ENCODE peak calls at places on chromosomes 16 and 17, in five cellular contexts. One of them, this sample, is unnamed.

GRCh38 chr16:11799509-11800384 is 2.7 kb upstream of the ZC3H7A start:
- DNase-seq in GM23338: no peak
- DNase-seq in neuronal stem cell: no peak
- DNase-seq in cardiac muscle cell: no peak
- DNase-seq in CD8-positive, alpha-beta memory T cell: no peak
- DNase-seq in this sample: peak; percentile 49

GRCh38 chr16:47611848-47612493 is 150.8 kb downstream of the PHKB start:
- DNase-seq in GM23338: no peak
- DNase-seq in neuronal stem cell: no peak
- DNase-seq in cardiac muscle cell: no peak
- DNase-seq in CD8-positive, alpha-beta memory T cell: no peak
- DNase-seq in this sample: no peak

GRCh38 chr16:9706217-9706616 is 476.0 kb downstream of the GRIN2A start:
- DNase-seq in GM23338: no peak
- DNase-seq in neuronal stem cell: no peak
- DNase-seq in cardiac muscle cell: peak; percentile 17
- DNase-seq in CD8-positive, alpha-beta memory T cell: no peak
- DNase-seq in this sample: no peak

GRCh38 chr17:78322327-78322857 is 37.5 kb downstream of the SOCS3 start:
- DNase-seq in GM23338: no peak
- DNase-seq in neuronal stem cell: no peak
- DNase-seq in cardiac muscle cell: no peak
- DNase-seq in CD8-positive, alpha-beta memory T cell: no peak
- DNase-seq in this sample: no peak

GRCh38 chr17:81120149-81120484 is 45.2 kb upstream of the PVALEF start:
- DNase-seq in GM23338: no peak
- DNase-seq in neuronal stem cell: no peak
- DNase-seq in cardiac muscle cell: no peak
- DNase-seq in CD8-positive, alpha-beta memory T cell: no peak
- DNase-seq in this sample: no peak

GRCh38 chr16:73956592-73957495 is 339.8 kb upstream of the PSMD7 start:
- DNase-seq in GM23338: peak; percentile 87
- DNase-seq in neuronal stem cell: peak; percentile 55
- DNase-seq in cardiac muscle cell: peak; percentile 70
- DNase-seq in CD8-positive, alpha-beta memory T cell: no peak
- DNase-seq in this sample: no peak

GRCh38 chr17:14859521-14859920 is 405.6 kb downstream of the PMP22 start:
- DNase-seq in GM23338: no peak
- DNase-seq in neuronal stem cell: no peak
- DNase-seq in cardiac muscle cell: peak; percentile 19
- DNase-seq in CD8-positive, alpha-beta memory T cell: no peak
- DNase-seq in this sample: no peak

GRCh38 chr17:72187544-72187943 is 66.7 kb downstream of the SOX9 start:
- DNase-seq in GM23338: no peak
- DNase-seq in neuronal stem cell: peak; percentile 24
- DNase-seq in cardiac muscle cell: peak; percentile 85
- DNase-seq in CD8-positive, alpha-beta memory T cell: no peak
- DNase-seq in this sample: no peak

GRCh38 chr17:77127735-77128361 is 12.9 kb upstream of the SEC14L1 start:
- DNase-seq in GM23338: no peak
- DNase-seq in neuronal stem cell: no peak
- DNase-seq in cardiac muscle cell: peak; percentile 59
- DNase-seq in CD8-positive, alpha-beta memory T cell: peak; percentile 55
- DNase-seq in this sample: peak; percentile 74

GRCh38 chr17:72839086-72839728 is 253.3 kb downstream of the SLC39A11 start:
- DNase-seq in GM23338: no peak
- DNase-seq in neuronal stem cell: no peak
- DNase-seq in cardiac muscle cell: peak; percentile 45
- DNase-seq in CD8-positive, alpha-beta memory T cell: no peak
- DNase-seq in this sample: no peak

GRCh38 chr17:9522074-9522473 is 53.5 kb downstream of the STX8 start:
- DNase-seq in GM23338: peak; percentile 72
- DNase-seq in neuronal stem cell: peak; percentile 40
- DNase-seq in cardiac muscle cell: peak; percentile 75
- DNase-seq in CD8-positive, alpha-beta memory T cell: no peak
- DNase-seq in this sample: peak; percentile 30

GRCh38 chr16:50547340-50547865 is 793 bp upstream of the NKD1 start:
- DNase-seq in GM23338: peak; percentile 61
- DNase-seq in neuronal stem cell: peak; percentile 41
- DNase-seq in cardiac muscle cell: peak; percentile 10
- DNase-seq in CD8-positive, alpha-beta memory T cell: peak; percentile 80
- DNase-seq in this sample: peak; percentile 85

GRCh38 chr16:11783319-11784047 is 13.6 kb downstream of the ZC3H7A start:
- DNase-seq in GM23338: no peak
- DNase-seq in neuronal stem cell: no peak
- DNase-seq in cardiac muscle cell: peak; percentile 67
- DNase-seq in CD8-positive, alpha-beta memory T cell: peak; percentile 46
- DNase-seq in this sample: peak; percentile 87

GRCh38 chr17:15946611-15947120 is 1.7 kb downstream of the ADORA2B start:
- DNase-seq in GM23338: no peak
- DNase-seq in neuronal stem cell: no peak
- DNase-seq in cardiac muscle cell: peak; percentile 45
- DNase-seq in CD8-positive, alpha-beta memory T cell: no peak
- DNase-seq in this sample: no peak

GRCh38 chr17:76371656-76372628 is 12.5 kb upstream of the SPHK1 start:
- DNase-seq in GM23338: no peak
- DNase-seq in neuronal stem cell: no peak
- DNase-seq in cardiac muscle cell: peak; percentile 89
- DNase-seq in CD8-positive, alpha-beta memory T cell: no peak
- DNase-seq in this sample: no peak

GRCh38 chr17:82213251-82214011 is 789 bp upstream of the CCDC57 start:
- DNase-seq in GM23338: peak; percentile 66
- DNase-seq in neuronal stem cell: no peak
- DNase-seq in cardiac muscle cell: peak; percentile 87
- DNase-seq in CD8-positive, alpha-beta memory T cell: peak; percentile 65
- DNase-seq in this sample: peak; percentile 45

GRCh38 chr16:83542491-83542890 is 265.3 kb upstream of the HSBP1 start:
- DNase-seq in GM23338: no peak
- DNase-seq in neuronal stem cell: no peak
- DNase-seq in cardiac muscle cell: no peak
- DNase-seq in CD8-positive, alpha-beta memory T cell: no peak
- DNase-seq in this sample: no peak

GRCh38 chr17:47286198-47286914 is 32.7 kb downstream of the ITGB3 start:
- DNase-seq in GM23338: no peak
- DNase-seq in neuronal stem cell: no peak
- DNase-seq in cardiac muscle cell: no peak
- DNase-seq in CD8-positive, alpha-beta memory T cell: no peak
- DNase-seq in this sample: no peak

GRCh38 chr16:84851192-84852127 is 31.7 kb downstream of the CRISPLD2 start:
- DNase-seq in GM23338: no peak
- DNase-seq in neuronal stem cell: no peak
- DNase-seq in cardiac muscle cell: peak; percentile 85
- DNase-seq in CD8-positive, alpha-beta memory T cell: no peak
- DNase-seq in this sample: no peak

GRCh38 chr17:32822996-32823395 is 53.9 kb downstream of the MYO1D start:
- DNase-seq in GM23338: no peak
- DNase-seq in neuronal stem cell: no peak
- DNase-seq in cardiac muscle cell: peak; percentile 18
- DNase-seq in CD8-positive, alpha-beta memory T cell: no peak
- DNase-seq in this sample: no peak

GRCh38 chr17:47884905-47885735 is 10.9 kb upstream of the SP2 start:
- DNase-seq in GM23338: peak; percentile 55
- DNase-seq in neuronal stem cell: no peak
- DNase-seq in cardiac muscle cell: no peak
- DNase-seq in CD8-positive, alpha-beta memory T cell: no peak
- DNase-seq in this sample: peak; percentile 69

GRCh38 chr17:39730095-39730921 is at the start of gene MIEN1:
- DNase-seq in GM23338: peak; percentile 93
- DNase-seq in neuronal stem cell: peak; percentile 87
- DNase-seq in cardiac muscle cell: peak; percentile 87
- DNase-seq in CD8-positive, alpha-beta memory T cell: peak; percentile 91
- DNase-seq in this sample: peak; percentile 88

GRCh38 chr17:50480854-50481490 is 2.3 kb downstream of the RSAD1 start:
- DNase-seq in GM23338: no peak
- DNase-seq in neuronal stem cell: no peak
- DNase-seq in cardiac muscle cell: no peak
- DNase-seq in CD8-positive, alpha-beta memory T cell: no peak
- DNase-seq in this sample: no peak

GRCh38 chr17:29707212-29707571 is 84.5 kb upstream of the CORO6 start:
- DNase-seq in GM23338: no peak
- DNase-seq in neuronal stem cell: no peak
- DNase-seq in cardiac muscle cell: no peak
- DNase-seq in CD8-positive, alpha-beta memory T cell: no peak
- DNase-seq in this sample: no peak

GRCh38 chr17:76681222-76682137 is 29.3 kb downstream of the MXRA7 start:
- DNase-seq in GM23338: peak; percentile 90
- DNase-seq in neuronal stem cell: peak; percentile 73
- DNase-seq in cardiac muscle cell: peak; percentile 84
- DNase-seq in CD8-positive, alpha-beta memory T cell: peak; percentile 57
- DNase-seq in this sample: peak; percentile 79

GRCh38 chr16:85514295-85514600 is 98.9 kb upstream of the GSE1 start:
- DNase-seq in GM23338: no peak
- DNase-seq in neuronal stem cell: no peak
- DNase-seq in cardiac muscle cell: no peak
- DNase-seq in CD8-positive, alpha-beta memory T cell: no peak
- DNase-seq in this sample: no peak

GRCh38 chr17:76747716-76748360 is 9.9 kb downstream of the MFSD11 start:
- DNase-seq in GM23338: no peak
- DNase-seq in neuronal stem cell: no peak
- DNase-seq in cardiac muscle cell: no peak
- DNase-seq in CD8-positive, alpha-beta memory T cell: no peak
- DNase-seq in this sample: no peak

GRCh38 chr16:72501739-72502653 is 330.0 kb upstream of the PMFBP1 start:
- DNase-seq in GM23338: peak; percentile 76
- DNase-seq in neuronal stem cell: peak; percentile 65
- DNase-seq in cardiac muscle cell: peak; percentile 88
- DNase-seq in CD8-positive, alpha-beta memory T cell: no peak
- DNase-seq in this sample: peak; percentile 3

GRCh38 chr16:81035398-81035974 is at the start of gene ATMIN:
- DNase-seq in GM23338: peak; percentile 94
- DNase-seq in neuronal stem cell: peak; percentile 89
- DNase-seq in cardiac muscle cell: peak; percentile 90
- DNase-seq in CD8-positive, alpha-beta memory T cell: peak; percentile 84
- DNase-seq in this sample: peak; percentile 85

DNA sequence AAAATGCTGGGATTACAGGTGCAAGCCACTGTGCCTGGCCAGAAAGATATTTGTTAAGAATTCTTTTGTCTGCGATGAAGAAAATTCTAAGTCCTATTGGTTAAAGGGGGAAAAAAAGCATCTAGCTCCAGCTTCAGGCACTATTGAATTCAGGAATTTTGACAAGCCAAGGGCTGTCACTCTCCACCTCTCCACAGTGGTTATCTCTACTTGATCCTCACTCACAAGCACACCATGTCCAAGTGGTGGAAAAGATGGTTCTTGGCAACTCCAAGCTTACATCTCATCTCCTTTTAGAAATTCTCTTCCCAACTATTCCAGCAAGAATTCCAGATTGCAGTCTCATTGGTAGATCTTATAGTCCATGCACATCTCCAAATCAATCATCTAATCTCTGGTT is 7.1 kb downstream of the RBFOX1 start:
- DNase-seq in GM23338: no peak
- DNase-seq in neuronal stem cell: no peak
- DNase-seq in cardiac muscle cell: no peak
- DNase-seq in CD8-positive, alpha-beta memory T cell: no peak
- DNase-seq in this sample: no peak
- H3K27ac ChIP-seq in GM23338: no peak overlapping the region
- H3K27ac ChIP-seq in neuronal stem cell: no peak overlapping the region
- H3K27ac ChIP-seq in cardiac muscle cell: no peak overlapping the region
- H3K27ac ChIP-seq in CD8-positive, alpha-beta memory T cell: no peak overlapping the region
- H3K27ac ChIP-seq in this sample: no peak overlapping the region

GRCh38 chr17:45263477-45263860 is 1.6 kb upstream of the SPATA32 start:
- DNase-seq in GM23338: no peak
- DNase-seq in neuronal stem cell: no peak
- DNase-seq in cardiac muscle cell: no peak
- DNase-seq in CD8-positive, alpha-beta memory T cell: no peak
- DNase-seq in this sample: no peak

GRCh38 chr17:45264988-45265387 is 3.1 kb upstream of the SPATA32 start:
- DNase-seq in GM23338: no peak
- DNase-seq in neuronal stem cell: no peak
- DNase-seq in cardiac muscle cell: no peak
- DNase-seq in CD8-positive, alpha-beta memory T cell: no peak
- DNase-seq in this sample: no peak

GRCh38 chr17:45265823-45266222 is 3.9 kb upstream of the SPATA32 start:
- DNase-seq in GM23338: no peak
- DNase-seq in neuronal stem cell: no peak
- DNase-seq in cardiac muscle cell: peak; percentile 74
- DNase-seq in CD8-positive, alpha-beta memory T cell: no peak
- DNase-seq in this sample: no peak

GRCh38 chr17:45262516-45263476 is 902 bp upstream of the SPATA32 start:
- DNase-seq in GM23338: no peak
- DNase-seq in neuronal stem cell: no peak
- DNase-seq in cardiac muscle cell: peak; percentile 65
- DNase-seq in CD8-positive, alpha-beta memory T cell: no peak
- DNase-seq in this sample: no peak

DNA sequence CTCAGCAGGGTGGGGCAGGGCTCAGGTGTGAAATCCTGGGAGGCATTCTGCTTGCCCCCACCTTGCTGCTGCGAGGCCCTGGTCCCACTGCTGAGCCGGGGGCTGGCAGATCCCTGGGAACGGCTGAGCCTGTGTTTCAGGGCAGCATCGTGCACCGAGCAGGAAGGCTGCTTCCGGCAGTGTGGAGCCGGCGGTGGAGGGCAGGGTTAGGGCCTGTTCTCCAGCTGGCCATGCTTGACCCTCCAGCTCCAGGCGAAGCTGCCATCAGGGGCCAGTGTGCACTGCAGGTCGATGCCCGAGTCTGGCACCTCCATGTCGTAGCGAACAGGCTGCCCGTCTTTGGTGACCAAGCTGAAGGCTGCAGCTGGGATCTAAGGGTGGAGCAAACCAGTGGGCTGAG is 2.5 kb upstream of the SPATA32 start:
- DNase-seq in GM23338: no peak
- DNase-seq in neuronal stem cell: no peak
- DNase-seq in cardiac muscle cell: no peak
- DNase-seq in CD8-positive, alpha-beta memory T cell: no peak
- DNase-seq in this sample: no peak
- H3K36me3 ChIP-seq in GM23338: no peaks in the 10 kb centered on the region
- H3K36me3 ChIP-seq in neuronal stem cell: peaks cover 40% of the 10 kb centered on the region
- H3K36me3 ChIP-seq in cardiac muscle cell: peaks cover 13% of the 10 kb centered on the region
- H3K36me3 ChIP-seq in CD8-positive, alpha-beta memory T cell: peaks cover 36% of the 10 kb centered on the region
- H3K36me3 ChIP-seq in this sample: peaks cover 61% of the 10 kb centered on the region

DNA sequence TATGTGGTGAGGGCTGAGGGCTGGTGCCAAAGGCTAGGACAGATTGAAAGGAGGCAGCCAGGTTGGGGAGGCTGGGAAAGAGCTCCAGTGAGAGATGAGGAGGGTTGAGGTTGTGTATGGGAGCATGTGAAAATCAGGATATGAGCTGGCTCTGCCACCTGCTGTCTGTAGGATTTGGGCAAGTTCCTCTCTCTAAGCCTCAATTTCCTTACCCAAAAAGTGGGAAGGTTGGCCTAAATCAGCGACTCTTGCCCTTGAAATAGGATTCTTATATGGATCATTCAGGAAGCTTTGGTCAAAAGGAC is 6.1 kb upstream of the CCL1 start:
- DNase-seq in GM23338: no peak
- DNase-seq in neuronal stem cell: no peak
- DNase-seq in cardiac muscle cell: no peak
- DNase-seq in CD8-positive, alpha-beta memory T cell: no peak
- DNase-seq in this sample: no peak
- H3K27ac ChIP-seq in GM23338: no peak overlapping the region
- H3K27ac ChIP-seq in neuronal stem cell: no peak overlapping the region
- H3K27ac ChIP-seq in cardiac muscle cell: no peak overlapping the region
- H3K27ac ChIP-seq in CD8-positive, alpha-beta memory T cell: no peak overlapping the region
- H3K27ac ChIP-seq in this sample: no peak overlapping the region

GRCh38 chr16:67198238-67198734 is 645 bp upstream of the ELMO3 start:
- DNase-seq in GM23338: peak; percentile 68
- DNase-seq in neuronal stem cell: no peak
- DNase-seq in cardiac muscle cell: peak; percentile 37
- DNase-seq in CD8-positive, alpha-beta memory T cell: no peak
- DNase-seq in this sample: no peak
- H3K36me3 ChIP-seq in GM23338: peaks cover 20% of the 10 kb centered on the region
- H3K36me3 ChIP-seq in neuronal stem cell: peaks cover 60% of the 10 kb centered on the region
- H3K36me3 ChIP-seq in cardiac muscle cell: peaks cover 34% of the 10 kb centered on the region
- H3K36me3 ChIP-seq in CD8-positive, alpha-beta memory T cell: peaks cover 42% of the 10 kb centered on the region
- H3K36me3 ChIP-seq in this sample: peaks cover 57% of the 10 kb centered on the region